ENCODE peak calls at places on chromosomes 6 and 20, in eight cellular contexts. G is SJSA1; V is LHCN-M2; F is stimulated activated CD4-positive, alpha-beta T cell treated with anti-CD3 and anti-CD28 coated beads, Interleukin-12 subunit alpha, Interleukin-12 subunit beta, amount 100 ng/mL, for 24 hours; D is nephron progenitor cell; S is AML-193; H is HFF-Myc; X is Right ventricle myocardium inferior. T is an unnamed sample.

GRCh38 chr20:43669332-43669731 is 2.4 kb downstream of the MYBL2 start:
- DNase-seq in G (no peak), D (no peak), F (no peak), H (no peak), S (peak; percentile 14), X (no peak), V (peak; percentile 82), T (peak; percentile 80)

GRCh38 chr20:19510626-19511025 is 247.4 kb upstream of the RIN2 start:
- DNase-seq in G (no peak), X (no peak), S (no peak), F (no peak), V (no peak), D (no peak), H (no peak), T (no peak)

GRCh38 chr20:1326031-1326930 is 2.7 kb downstream of the SDCBP2 start:
- DNase-seq in G (no peak), V (peak; percentile 44), F (no peak), D (no peak), S (no peak), H (no peak), X (no peak), T (no peak)

GRCh38 chr6:35044145-35044745 is 96.9 kb downstream of the TCP11 start:
- DNase-seq in F (no peak), X (no peak), V (peak; percentile 57), G (no peak), D (no peak), H (no peak), S (no peak), T (no peak)

GRCh38 chr6:89475106-89475505 is 42.2 kb downstream of the ANKRD6 start:
- DNase-seq in D (no peak), H (no peak), X (no peak), G (no peak), V (no peak), S (no peak), F (no peak), T (no peak)

GRCh38 chr6:34982424-34982852 is 93.4 kb downstream of the ANKS1A start:
- DNase-seq in V (peak; percentile 45), S (peak; percentile 20), X (no peak), F (no peak), D (no peak), H (no peak), G (no peak), T (no peak)

GRCh38 chr20:47057661-47058060 is 163.0 kb downstream of the EYA2 start:
- DNase-seq in X (no peak), V (no peak), H (no peak), F (no peak), D (no peak), S (no peak), G (no peak), T (no peak)

GRCh38 chr6:158825038-158825950 is 6.1 kb upstream of the EZR start:
- DNase-seq in H (no peak), X (no peak), V (no peak), D (no peak), G (no peak), F (no peak), S (no peak), T (no peak)

GRCh38 chr6:43993881-43994523 is 133.2 kb downstream of the MRPL14 start:
- DNase-seq in H (no peak), G (no peak), F (no peak), D (no peak), S (no peak), V (no peak), X (no peak), T (no peak)

GRCh38 chr6:71079707-71080106 is 122.8 kb upstream of the B3GAT2 start:
- DNase-seq in V (peak; percentile 80), X (no peak), S (no peak), D (no peak), H (no peak), G (no peak), F (no peak), T (no peak)

GRCh38 chr6:93293399-93294271 is 125.7 kb downstream of the EPHA7 start:
- DNase-seq in F (no peak), V (no peak), H (no peak), S (no peak), G (no peak), D (no peak), X (no peak), T (no peak)

GRCh38 chr20:59664389-59665055 is 60.2 kb downstream of the PHACTR3 start:
- DNase-seq in G (peak; percentile 32), V (no peak), H (no peak), F (no peak), D (no peak), S (no peak), X (no peak), T (no peak)

GRCh38 chr6:168417158-168417557 is 23.8 kb upstream of the SMOC2 start:
- DNase-seq in X (no peak), V (no peak), H (no peak), G (no peak), F (no peak), D (no peak), S (no peak), T (no peak)

GRCh38 chr6:41641352-41641925 is 3.2 kb downstream of the MDFI start:
- DNase-seq in H (no peak), G (no peak), F (no peak), X (no peak), D (no peak), S (no peak), V (no peak), T (no peak)

GRCh38 chr20:63441777-63442493 is 30.5 kb downstream of the KCNQ2 start:
- DNase-seq in X (peak; percentile 80), H (no peak), V (no peak), F (peak; percentile 30), S (no peak), D (peak; percentile 65), G (peak; percentile 63), T (peak; percentile 84)

GRCh38 chr20:25867776-25868649 is 171.4 kb upstream of the ZNF337 start:
- DNase-seq in H (no peak), V (peak; percentile 74), F (peak; percentile 59), G (peak; percentile 79), S (no peak), D (peak; percentile 75), X (peak; percentile 91), T (no peak)

GRCh38 chr6:2492686-2493523 is 247.5 kb upstream of the GMDS start:
- DNase-seq in D (no peak), H (no peak), V (no peak), S (no peak), G (no peak), X (no peak), F (no peak), T (no peak)

GRCh38 chr20:6473197-6473596 is 294.3 kb upstream of the BMP2 start:
- DNase-seq in H (no peak), S (peak; percentile 4), V (peak; percentile 1), G (no peak), F (no peak), D (no peak), X (no peak), T (no peak)

GRCh38 chr6:136669299-136669699 is 119.1 kb upstream of the MAP7 start:
- DNase-seq in X (no peak), F (no peak), G (no peak), H (peak; percentile 67), V (peak; percentile 97), D (no peak), S (peak; percentile 17), T (no peak)

GRCh38 chr6:90413867-90414266 is 117.2 kb upstream of the BACH2 start:
- DNase-seq in D (peak; percentile 66), G (no peak), H (no peak), F (peak; percentile 59), X (no peak), V (peak; percentile 7), S (no peak), T (no peak)

GRCh38 chr6:97048771-97049170 is 124.2 kb downstream of the KLHL32 start:
- DNase-seq in F (no peak), G (no peak), D (no peak), X (no peak), S (no peak), V (no peak), H (no peak), T (no peak)

GRCh38 chr20:43955244-43956191 is 40.9 kb downstream of the TOX2 start:
- DNase-seq in F (no peak), D (no peak), H (peak; percentile 77), V (peak; percentile 97), S (peak; percentile 67), G (peak; percentile 91), X (no peak), T (peak; percentile 65)

GRCh38 chr6:141316236-141316635 is 816.5 kb upstream of the GJE1 start:
- DNase-seq in V (no peak), G (peak; percentile 42), S (no peak), H (no peak), F (no peak), X (no peak), D (no peak), T (no peak)

GRCh38 chr6:139801571-139802321 is 427.3 kb upstream of the CITED2 start:
- DNase-seq in V (peak; percentile 26), F (no peak), H (no peak), G (no peak), S (peak; percentile 7), X (no peak), D (no peak), T (no peak)

GRCh38 chr20:12358006-12358654 is 440.4 kb downstream of the BTBD3 start:
- DNase-seq in V (no peak), X (no peak), D (no peak), H (no peak), S (peak; percentile 24), F (no peak), G (no peak), T (no peak)

GRCh38 chr6:27753668-27754407 is 158.4 kb downstream of the OR2B2 start:
- DNase-seq in F (peak; percentile 61), H (peak; percentile 86), D (peak; percentile 81), V (peak; percentile 88), S (peak; percentile 89), G (peak; percentile 90), X (peak; percentile 85), T (peak; percentile 74)

GRCh38 chr20:23235173-23236027 is 115.2 kb upstream of the NXT1 start:
- DNase-seq in D (peak; percentile 71), X (peak; percentile 91), F (no peak), S (peak; percentile 67), G (no peak), H (no peak), V (peak; percentile 60), T (peak; percentile 55)

GRCh38 chr6:89630488-89630887 is 8.1 kb downstream of the LYRM2 start:
- DNase-seq in H (no peak), F (no peak), V (no peak), D (no peak), S (no peak), G (no peak), X (peak; percentile 74), T (no peak)

GRCh38 chr20:63032026-63032800 is 25.4 kb upstream of the BHLHE23 start:
- DNase-seq in V (no peak), G (no peak), X (no peak), S (no peak), H (no peak), F (no peak), D (no peak), T (no peak)

GRCh38 chr6:38805682-38806081 is 90.6 kb downstream of the DNAH8 start:
- DNase-seq in V (no peak), F (no peak), D (no peak), G (no peak), X (no peak), S (no peak), H (no peak), T (no peak)

GRCh38 chr20:15100506-15101160 is 763.2 kb upstream of the FLRT3 start:
- DNase-seq in X (no peak), S (no peak), V (peak; percentile 28), F (no peak), G (no peak), H (no peak), D (no peak), T (no peak)

GRCh38 chr20:58718121-58718563 is 25.5 kb downstream of the NPEPL1 start:
- DNase-seq in H (no peak), F (no peak), S (no peak), D (no peak), V (no peak), G (peak; percentile 39), X (no peak), T (no peak)

GRCh38 chr20:44599715-44600114 is 17.3 kb downstream of the PKIG start:
- DNase-seq in F (no peak), G (no peak), X (no peak), V (no peak), D (no peak), H (no peak), S (no peak), T (no peak)

GRCh38 chr6:3162565-3163247 is 5.4 kb upstream of the TUBB2A start:
- DNase-seq in F (no peak), V (peak; percentile 70), X (peak; percentile 83), D (peak; percentile 86), H (no peak), G (peak; percentile 79), S (no peak), T (peak; percentile 64)

T was measured in H54.